ENCODE peak calls at places on chromosomes 2 and 18, in ten cellular contexts. One of them, this sample, is unnamed.

GRCh38 chr18:10524507-10525425 is 1.1 kb upstream of the NAPG start:
- DNase-seq in bronchial epithelial cell: peak
- DNase-seq in CD4-positive, alpha-beta T cell: no peak
- DNase-seq in fibroblast of the aortic adventitia: no peak
- DNase-seq in endothelial cell: no peak
- DNase-seq in tibial artery: no peak
- DNase-seq in brain microvascular endothelial cell: no peak
- DNase-seq in epithelial cell of esophagus: peak
- DNase-seq in kidney epithelial cell: peak
- DNase-seq in RWPE1: no peak
- DNase-seq in this sample: no peak

GRCh38 chr2:212237350-212238095 is 301.1 kb downstream of the ERBB4 start:
- DNase-seq in bronchial epithelial cell: no peak
- DNase-seq in CD4-positive, alpha-beta T cell: no peak
- DNase-seq in fibroblast of the aortic adventitia: no peak
- DNase-seq in endothelial cell: no peak
- DNase-seq in tibial artery: no peak
- DNase-seq in brain microvascular endothelial cell: no peak
- DNase-seq in epithelial cell of esophagus: no peak
- DNase-seq in kidney epithelial cell: no peak
- DNase-seq in RWPE1: no peak
- DNase-seq in this sample: no peak

GRCh38 chr18:32358075-32358474 is 112.6 kb downstream of the GAREM1 start:
- DNase-seq in bronchial epithelial cell: no peak
- DNase-seq in CD4-positive, alpha-beta T cell: no peak
- DNase-seq in fibroblast of the aortic adventitia: no peak
- DNase-seq in endothelial cell: no peak
- DNase-seq in tibial artery: no peak
- DNase-seq in brain microvascular endothelial cell: no peak
- DNase-seq in epithelial cell of esophagus: no peak
- DNase-seq in kidney epithelial cell: no peak
- DNase-seq in RWPE1: no peak
- DNase-seq in this sample: no peak

GRCh38 chr2:38945372-38945771 is 55.7 kb downstream of the ARHGEF33 start:
- DNase-seq in bronchial epithelial cell: no peak
- DNase-seq in CD4-positive, alpha-beta T cell: no peak
- DNase-seq in fibroblast of the aortic adventitia: no peak
- DNase-seq in endothelial cell: no peak
- DNase-seq in tibial artery: no peak
- DNase-seq in brain microvascular endothelial cell: no peak
- DNase-seq in epithelial cell of esophagus: no peak
- DNase-seq in kidney epithelial cell: no peak
- DNase-seq in RWPE1: no peak
- DNase-seq in this sample: no peak

GRCh38 chr2:116716038-116716437 is 1098.5 kb upstream of the DDX18 start:
- DNase-seq in bronchial epithelial cell: no peak
- DNase-seq in CD4-positive, alpha-beta T cell: no peak
- DNase-seq in fibroblast of the aortic adventitia: no peak
- DNase-seq in endothelial cell: no peak
- DNase-seq in tibial artery: no peak
- DNase-seq in brain microvascular endothelial cell: no peak
- DNase-seq in epithelial cell of esophagus: peak
- DNase-seq in kidney epithelial cell: no peak
- DNase-seq in RWPE1: no peak
- DNase-seq in this sample: no peak

GRCh38 chr2:46216213-46216612 is 81.0 kb upstream of the EPAS1 start:
- DNase-seq in bronchial epithelial cell: peak
- DNase-seq in CD4-positive, alpha-beta T cell: no peak
- DNase-seq in fibroblast of the aortic adventitia: peak
- DNase-seq in endothelial cell: no peak
- DNase-seq in tibial artery: no peak
- DNase-seq in brain microvascular endothelial cell: peak
- DNase-seq in epithelial cell of esophagus: peak
- DNase-seq in kidney epithelial cell: no peak
- DNase-seq in RWPE1: no peak
- DNase-seq in this sample: no peak

GRCh38 chr2:190791983-190792575 is 88.5 kb upstream of the GLS start:
- DNase-seq in bronchial epithelial cell: peak
- DNase-seq in CD4-positive, alpha-beta T cell: no peak
- DNase-seq in fibroblast of the aortic adventitia: no peak
- DNase-seq in endothelial cell: no peak
- DNase-seq in tibial artery: no peak
- DNase-seq in brain microvascular endothelial cell: no peak
- DNase-seq in epithelial cell of esophagus: no peak
- DNase-seq in kidney epithelial cell: peak
- DNase-seq in RWPE1: no peak
- DNase-seq in this sample: no peak

GRCh38 chr2:54806975-54807374 is 83.5 kb downstream of the EML6 start:
- DNase-seq in bronchial epithelial cell: no peak
- DNase-seq in CD4-positive, alpha-beta T cell: no peak
- DNase-seq in fibroblast of the aortic adventitia: no peak
- DNase-seq in endothelial cell: no peak
- DNase-seq in tibial artery: no peak
- DNase-seq in brain microvascular endothelial cell: no peak
- DNase-seq in epithelial cell of esophagus: no peak
- DNase-seq in kidney epithelial cell: no peak
- DNase-seq in RWPE1: no peak
- DNase-seq in this sample: no peak

GRCh38 chr2:174692256-174692830 is 71.9 kb downstream of the CHRNA1 start:
- DNase-seq in bronchial epithelial cell: no peak
- DNase-seq in CD4-positive, alpha-beta T cell: no peak
- DNase-seq in fibroblast of the aortic adventitia: peak
- DNase-seq in endothelial cell: no peak
- DNase-seq in tibial artery: peak
- DNase-seq in brain microvascular endothelial cell: no peak
- DNase-seq in epithelial cell of esophagus: no peak
- DNase-seq in kidney epithelial cell: no peak
- DNase-seq in RWPE1: no peak
- DNase-seq in this sample: no peak

DNA sequence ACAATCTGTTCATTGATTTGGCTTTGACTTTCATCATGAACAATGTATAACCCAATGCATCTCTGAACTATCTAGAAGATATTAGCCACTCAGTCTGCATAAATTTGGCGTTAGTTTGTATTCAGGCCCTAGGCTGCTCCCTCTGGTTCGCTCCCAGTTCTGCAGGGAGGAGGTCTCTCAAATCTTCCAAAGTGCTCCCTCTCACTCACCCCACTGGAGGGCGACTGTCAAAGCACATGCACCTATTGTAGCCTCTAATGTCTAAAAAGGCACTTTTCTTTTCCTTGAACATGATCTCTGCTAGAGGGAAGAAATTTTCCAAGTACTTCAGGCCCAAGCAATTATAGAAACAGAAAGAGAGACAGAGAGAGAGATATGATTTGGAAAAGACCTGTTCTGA is 291.5 kb downstream of the TDRD15 start:
- DNase-seq in bronchial epithelial cell: no peak
- DNase-seq in CD4-positive, alpha-beta T cell: no peak
- DNase-seq in fibroblast of the aortic adventitia: no peak
- DNase-seq in endothelial cell: no peak
- DNase-seq in tibial artery: no peak
- DNase-seq in brain microvascular endothelial cell: no peak
- DNase-seq in epithelial cell of esophagus: no peak
- DNase-seq in kidney epithelial cell: no peak
- DNase-seq in RWPE1: no peak
- DNase-seq in this sample: no peak
- TF ChIP-seq CTCF in bronchial epithelial cell: no peak
- TF ChIP-seq CTCF in CD4-positive, alpha-beta T cell: no peak
- TF ChIP-seq CTCF in fibroblast of the aortic adventitia: no peak
- TF ChIP-seq CTCF in endothelial cell: peak
- TF ChIP-seq CTCF in tibial artery: no peak
- TF ChIP-seq CTCF in brain microvascular endothelial cell: peak
- TF ChIP-seq CTCF in epithelial cell of esophagus: no peak
- TF ChIP-seq CTCF in kidney epithelial cell: no peak
- TF ChIP-seq CTCF in RWPE1: no peak
- TF ChIP-seq CTCF in this sample: no peak

GRCh38 chr2:120917876-120918275 is 182.2 kb downstream of the GLI2 start:
- DNase-seq in bronchial epithelial cell: no peak
- DNase-seq in CD4-positive, alpha-beta T cell: no peak
- DNase-seq in fibroblast of the aortic adventitia: peak
- DNase-seq in endothelial cell: no peak
- DNase-seq in tibial artery: no peak
- DNase-seq in brain microvascular endothelial cell: no peak
- DNase-seq in epithelial cell of esophagus: no peak
- DNase-seq in kidney epithelial cell: no peak
- DNase-seq in RWPE1: no peak
- DNase-seq in this sample: no peak
- TF ChIP-seq CTCF in bronchial epithelial cell: no peak
- TF ChIP-seq CTCF in CD4-positive, alpha-beta T cell: no peak
- TF ChIP-seq CTCF in fibroblast of the aortic adventitia: no peak
- TF ChIP-seq CTCF in endothelial cell: no peak
- TF ChIP-seq CTCF in tibial artery: no peak
- TF ChIP-seq CTCF in brain microvascular endothelial cell: no peak
- TF ChIP-seq CTCF in epithelial cell of esophagus: no peak
- TF ChIP-seq CTCF in kidney epithelial cell: no peak
- TF ChIP-seq CTCF in RWPE1: no peak
- TF ChIP-seq CTCF in this sample: no peak

GRCh38 chr2:1246239-1246638 is 167.0 kb upstream of the TPO start:
- DNase-seq in bronchial epithelial cell: no peak
- DNase-seq in CD4-positive, alpha-beta T cell: no peak
- DNase-seq in fibroblast of the aortic adventitia: no peak
- DNase-seq in endothelial cell: no peak
- DNase-seq in tibial artery: no peak
- DNase-seq in brain microvascular endothelial cell: no peak
- DNase-seq in epithelial cell of esophagus: no peak
- DNase-seq in kidney epithelial cell: no peak
- DNase-seq in RWPE1: no peak
- DNase-seq in this sample: no peak
- TF ChIP-seq CTCF in bronchial epithelial cell: no peak
- TF ChIP-seq CTCF in CD4-positive, alpha-beta T cell: no peak
- TF ChIP-seq CTCF in fibroblast of the aortic adventitia: no peak
- TF ChIP-seq CTCF in endothelial cell: no peak
- TF ChIP-seq CTCF in tibial artery: no peak
- TF ChIP-seq CTCF in brain microvascular endothelial cell: no peak
- TF ChIP-seq CTCF in epithelial cell of esophagus: no peak
- TF ChIP-seq CTCF in kidney epithelial cell: no peak
- TF ChIP-seq CTCF in RWPE1: no peak
- TF ChIP-seq CTCF in this sample: no peak

DNA sequence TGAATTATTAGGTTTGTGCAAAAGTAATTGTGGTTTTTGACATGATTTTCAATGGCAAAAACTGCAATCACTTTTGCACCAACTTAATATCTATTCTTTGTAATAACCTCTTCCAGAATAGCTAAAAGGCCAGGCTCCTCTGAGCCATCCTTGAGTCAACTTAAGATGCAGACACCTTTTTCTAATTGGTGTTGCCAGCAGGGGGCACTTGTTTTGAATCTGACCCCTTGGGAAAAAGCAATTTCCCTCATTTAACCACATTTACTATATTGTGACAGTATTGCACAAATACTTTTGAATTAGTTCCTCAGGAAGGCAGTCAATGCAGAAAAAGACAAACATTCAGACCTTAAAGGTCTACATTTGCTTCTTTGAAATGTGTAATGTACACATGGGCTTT is 78.6 kb upstream of the GALNT5 start:
- DNase-seq in bronchial epithelial cell: no peak
- DNase-seq in CD4-positive, alpha-beta T cell: no peak
- DNase-seq in fibroblast of the aortic adventitia: no peak
- DNase-seq in endothelial cell: no peak
- DNase-seq in tibial artery: no peak
- DNase-seq in brain microvascular endothelial cell: no peak
- DNase-seq in epithelial cell of esophagus: no peak
- DNase-seq in kidney epithelial cell: no peak
- DNase-seq in RWPE1: no peak
- DNase-seq in this sample: no peak
- TF ChIP-seq CTCF in bronchial epithelial cell: no peak
- TF ChIP-seq CTCF in CD4-positive, alpha-beta T cell: no peak
- TF ChIP-seq CTCF in fibroblast of the aortic adventitia: no peak
- TF ChIP-seq CTCF in endothelial cell: peak
- TF ChIP-seq CTCF in tibial artery: no peak
- TF ChIP-seq CTCF in brain microvascular endothelial cell: peak
- TF ChIP-seq CTCF in epithelial cell of esophagus: no peak
- TF ChIP-seq CTCF in kidney epithelial cell: no peak
- TF ChIP-seq CTCF in RWPE1: no peak
- TF ChIP-seq CTCF in this sample: no peak

GRCh38 chr2:66032376-66032775 is 402.5 kb upstream of the MEIS1 start:
- DNase-seq in bronchial epithelial cell: no peak
- DNase-seq in CD4-positive, alpha-beta T cell: no peak
- DNase-seq in fibroblast of the aortic adventitia: no peak
- DNase-seq in endothelial cell: no peak
- DNase-seq in tibial artery: no peak
- DNase-seq in brain microvascular endothelial cell: no peak
- DNase-seq in epithelial cell of esophagus: no peak
- DNase-seq in kidney epithelial cell: no peak
- DNase-seq in RWPE1: no peak
- DNase-seq in this sample: no peak

GRCh38 chr2:66034467-66034866 is 400.5 kb upstream of the MEIS1 start:
- DNase-seq in bronchial epithelial cell: no peak
- DNase-seq in CD4-positive, alpha-beta T cell: no peak
- DNase-seq in fibroblast of the aortic adventitia: no peak
- DNase-seq in endothelial cell: no peak
- DNase-seq in tibial artery: no peak
- DNase-seq in brain microvascular endothelial cell: no peak
- DNase-seq in epithelial cell of esophagus: no peak
- DNase-seq in kidney epithelial cell: no peak
- DNase-seq in RWPE1: no peak
- DNase-seq in this sample: no peak

DNA sequence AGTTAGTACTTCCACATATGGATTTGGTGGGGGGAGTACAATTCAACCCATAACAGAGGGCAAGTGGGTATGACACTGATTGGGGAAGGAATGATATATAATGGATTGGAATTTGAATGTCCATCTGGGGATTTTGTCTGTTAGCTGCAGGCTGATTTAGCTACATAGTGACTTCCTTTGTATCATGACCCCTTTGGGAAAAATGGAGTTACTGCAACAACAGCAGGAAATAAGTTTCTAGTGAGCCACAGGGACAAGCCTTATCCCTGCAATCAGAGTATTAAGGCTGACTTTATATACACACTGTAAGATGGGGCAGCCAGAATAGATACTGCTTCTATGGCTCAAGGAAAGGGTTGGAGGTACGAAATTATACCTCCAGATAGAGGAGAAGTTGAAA is 404.4 kb upstream of the MEIS1 start:
- DNase-seq in bronchial epithelial cell: peak
- DNase-seq in CD4-positive, alpha-beta T cell: no peak
- DNase-seq in fibroblast of the aortic adventitia: no peak
- DNase-seq in endothelial cell: peak
- DNase-seq in tibial artery: no peak
- DNase-seq in brain microvascular endothelial cell: no peak
- DNase-seq in epithelial cell of esophagus: peak
- DNase-seq in kidney epithelial cell: no peak
- DNase-seq in RWPE1: peak
- DNase-seq in this sample: no peak
- TF ChIP-seq CTCF in bronchial epithelial cell: peak
- TF ChIP-seq CTCF in CD4-positive, alpha-beta T cell: no peak
- TF ChIP-seq CTCF in fibroblast of the aortic adventitia: no peak
- TF ChIP-seq CTCF in endothelial cell: peak
- TF ChIP-seq CTCF in tibial artery: no peak
- TF ChIP-seq CTCF in brain microvascular endothelial cell: no peak
- TF ChIP-seq CTCF in epithelial cell of esophagus: peak
- TF ChIP-seq CTCF in kidney epithelial cell: no peak
- TF ChIP-seq CTCF in RWPE1: no peak
- TF ChIP-seq CTCF in this sample: no peak

This sample was measured in activated B cell treated with CpG ODN at 0.5 μM for 24 hours.